ENCODE peak calls at places on chromosome 10, in nine cellular contexts. W is RWPE1, Q is endodermal cell, I is astrocyte of the cerebellum, Y is AG10803, R is NB4, G is B cell, K is A549, N is endothelial cell. C is an unnamed sample.

GRCh38 chr10:119233123-119233820 is 25.9 kb downstream of the GRK5 start:
- DNase-seq in G (no peak), Y (no peak), K (no peak), Q (no peak), R (no peak), I (no peak), N (no peak), W (no peak), C (no peak)

GRCh38 chr10:90424730-90425129 is 433.1 kb downstream of the HTR7 start:
- DNase-seq in K (no peak), Y (no peak), G (no peak), Q (no peak), N (no peak), W (no peak), I (no peak), R (no peak), C (no peak)

GRCh38 chr10:104257235-104257634 is 2.5 kb downstream of the GSTO1 start:
- DNase-seq in Q (no peak), R (no peak), I (no peak), W (no peak), G (no peak), N (no peak), Y (no peak), K (no peak), C (no peak)

GRCh38 chr10:119480667-119481066 is 61.9 kb downstream of the RGS10 start:
- DNase-seq in R (no peak), I (no peak), K (no peak), Q (no peak), N (no peak), W (no peak), Y (peak; percentile 35), G (no peak), C (no peak)

GRCh38 chr10:70774810-70775678 is 10.1 kb downstream of the TBATA start:
- DNase-seq in W (peak; percentile 68), K (no peak), I (no peak), N (no peak), Q (peak; percentile 31), R (no peak), G (no peak), Y (no peak), C (no peak)

GRCh38 chr10:86756511-86757109 is at the start of gene BMPR1A:
- DNase-seq in Y (peak; percentile 85), W (no peak), Q (peak; percentile 98), K (no peak), R (no peak), I (peak; percentile 74), N (no peak), G (peak; percentile 97), C (no peak)

GRCh38 chr10:87850742-87851205 is 12.6 kb downstream of the KLLN start:
- DNase-seq in I (peak; percentile 48), Q (peak; percentile 85), R (peak; percentile 88), N (peak; percentile 50), K (peak; percentile 63), W (peak; percentile 46), G (peak; percentile 40), Y (peak; percentile 69), C (no peak)

GRCh38 chr10:36899652-36900051 is 225.7 kb upstream of the ANKRD30A start:
- DNase-seq in K (peak; percentile 4), W (no peak), G (no peak), N (no peak), Q (no peak), Y (no peak), I (no peak), R (no peak), C (no peak)

GRCh38 chr10:36779238-36779846 is 346.1 kb upstream of the ANKRD30A start:
- DNase-seq in Y (peak; percentile 81), K (peak; percentile 47), W (peak; percentile 61), R (peak; percentile 32), N (peak; percentile 51), G (peak; percentile 13), I (peak; percentile 70), Q (peak; percentile 74), C (no peak)

GRCh38 chr10:34297551-34298370 is 517.3 kb downstream of the PARD3 start:
- DNase-seq in I (no peak), Y (no peak), R (no peak), K (no peak), Q (no peak), G (no peak), N (no peak), W (no peak), C (no peak)

GRCh38 chr10:50540069-50540825 is 83.5 kb downstream of the SGMS1 start:
- DNase-seq in Y (no peak), K (no peak), G (no peak), W (no peak), N (no peak), I (no peak), Q (no peak), R (peak; percentile 30), C (peak; percentile 26)

GRCh38 chr10:131915484-131915883 is 14.7 kb downstream of the PPP2R2D start:
- DNase-seq in I (no peak), Y (no peak), Q (peak; percentile 22), K (no peak), N (no peak), G (no peak), R (no peak), W (no peak), C (no peak)

GRCh38 chr10:73865459-73866442 is 8.6 kb downstream of the CAMK2G start:
- DNase-seq in I (no peak), N (peak; percentile 40), Y (no peak), Q (no peak), W (no peak), K (no peak), G (peak; percentile 83), R (peak; percentile 96), C (peak; percentile 75)

GRCh38 chr10:49112851-49113250 is 2.5 kb downstream of the VSTM4 start:
- DNase-seq in Q (no peak), G (no peak), K (no peak), Y (no peak), I (no peak), R (no peak), N (no peak), W (no peak), C (no peak)

GRCh38 chr10:92241158-92241500 is 49.7 kb downstream of the CPEB3 start:
- DNase-seq in I (no peak), G (no peak), K (no peak), Q (peak; percentile 67), N (peak; percentile 6), Y (peak; percentile 11), W (peak; percentile 38), R (peak; percentile 44), C (no peak)

GRCh38 chr10:92656266-92656961 is 33.3 kb upstream of the HHEX start:
- DNase-seq in I (no peak), N (no peak), K (no peak), R (no peak), G (no peak), W (no peak), Q (no peak), Y (no peak), C (no peak)

GRCh38 chr10:60430017-60430416 is 40.3 kb upstream of the ANK3 start:
- DNase-seq in R (no peak), Q (no peak), W (peak; percentile 21), Y (peak; percentile 85), I (peak; percentile 86), K (no peak), N (no peak), G (no peak), C (no peak)

GRCh38 chr10:127813290-127813689 is 76.3 kb downstream of the FOXI2 start:
- DNase-seq in K (no peak), W (no peak), N (no peak), R (no peak), Q (no peak), I (no peak), G (no peak), Y (no peak), C (no peak)

DNA sequence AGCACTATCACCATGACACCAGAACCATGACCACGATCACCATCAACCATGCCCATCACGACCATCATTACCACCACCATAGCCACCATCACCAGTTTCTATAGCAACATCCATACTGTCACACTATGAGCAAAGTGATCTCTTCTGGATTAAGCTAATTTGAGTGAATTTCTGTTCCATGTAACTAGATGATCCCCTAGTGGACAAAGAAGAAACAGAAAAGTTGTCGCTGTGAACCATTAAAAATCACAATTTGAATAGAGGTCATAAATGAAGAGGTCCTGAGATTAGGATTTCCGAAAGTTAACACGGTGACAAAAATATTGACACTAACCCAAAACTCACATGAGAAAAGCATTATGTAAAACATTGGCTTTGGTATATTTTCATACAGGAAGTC is 77.6 kb downstream of the CLRN3 start:
- DNase-seq in K (no peak), Q (no peak), N (no peak), I (no peak), G (no peak), R (no peak), Y (no peak), W (no peak), C (no peak)
- TF ChIP-seq CTCF in K (no peak), Q (peak; percentile 71), N (peak; percentile 51), I (no peak), G (no peak), R (peak; percentile 37), Y (peak; percentile 6), W (no peak), C (no peak)

DNA sequence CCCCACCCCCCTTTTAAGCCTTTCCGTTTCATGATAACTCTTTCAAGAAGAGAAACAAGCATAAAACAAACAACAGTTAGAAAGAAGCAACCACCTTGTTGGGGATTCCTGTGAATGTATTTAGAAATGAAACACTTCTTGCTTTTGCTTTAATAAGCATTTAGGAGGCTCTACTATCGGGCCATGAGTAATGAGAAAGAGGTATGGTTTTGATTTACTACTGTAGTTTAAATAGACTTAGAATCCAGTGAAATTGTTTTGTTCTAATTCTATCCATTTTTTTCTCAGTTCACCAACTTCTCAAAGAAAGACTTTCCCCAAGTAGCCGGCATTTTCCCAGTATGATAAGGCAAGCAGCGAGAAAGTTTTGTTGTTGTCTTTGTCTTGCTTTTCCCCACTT is 168.7 kb upstream of the HABP2 start:
- DNase-seq in G (no peak), Q (no peak), K (no peak), I (no peak), R (no peak), Y (no peak), N (no peak), W (no peak), C (no peak)
- TF ChIP-seq CTCF in G (no peak), Q (no peak), K (no peak), I (no peak), R (no peak), Y (no peak), N (no peak), W (no peak), C (no peak)

DNA sequence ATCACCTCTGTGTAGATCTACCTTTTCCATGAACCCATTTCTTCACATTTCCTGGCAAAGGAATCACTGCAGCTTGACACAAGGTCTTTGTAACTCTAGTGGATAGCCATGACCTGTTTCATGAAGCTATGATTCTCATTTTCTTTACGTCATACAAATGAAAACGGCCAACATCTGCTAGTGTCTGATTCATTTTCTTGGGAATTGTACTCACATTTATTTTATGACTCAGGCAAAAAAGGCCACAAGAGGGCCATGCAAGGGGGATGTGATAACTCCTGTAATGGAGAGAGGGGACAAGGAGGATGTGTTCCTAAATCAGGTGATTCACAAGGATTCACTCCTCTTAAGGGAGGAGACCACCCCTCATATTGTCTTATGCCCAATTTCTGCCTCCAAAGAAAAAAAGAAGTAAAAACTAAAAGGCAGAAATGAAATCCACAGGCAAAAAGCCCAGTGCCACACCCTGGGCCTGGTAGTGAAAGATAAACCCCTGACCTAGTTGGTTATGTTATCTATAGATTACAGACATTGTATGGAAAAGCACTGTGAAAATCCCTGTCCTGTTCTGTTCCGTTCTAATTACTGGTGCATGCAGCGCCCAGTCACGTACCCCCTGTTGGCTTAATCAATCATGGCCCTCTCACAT is 249.9 kb downstream of the IPMK start:
- DNase-seq in Q (no peak), W (peak; percentile 32), R (no peak), N (no peak), G (no peak), K (peak; percentile 21), Y (peak; percentile 84), I (peak; percentile 77), C (no peak)
- TF ChIP-seq CTCF in Q (no peak), W (no peak), R (no peak), N (no peak), G (no peak), K (peak; percentile 14), Y (peak; percentile 44), I (peak; percentile 28), C (no peak)

GRCh38 chr10:52950578-52950977 is 178.0 kb upstream of the MBL2 start:
- DNase-seq in W (no peak), Q (peak; percentile 60), I (no peak), R (no peak), K (no peak), Y (no peak), N (no peak), G (no peak), C (no peak)
- TF ChIP-seq CTCF in W (no peak), Q (peak; percentile 54), I (no peak), R (no peak), K (no peak), Y (no peak), N (no peak), G (no peak), C (no peak)